ENCODE peak calls at places on chromosomes 11 and 22, in six cellular contexts. T is right lobe of liver, M is putamen, W is germinal center, I is NCI-H1930, F is bronchial epithelial cell. X is an unnamed sample.

GRCh38 chr11:34263462-34264186 is 94.2 kb downstream of the ABTB2 start:
- DNase-seq in T (peak), M (no peak), W (no peak), I (no peak), F (peak), X (peak)

GRCh38 chr11:16410479-16410878 is 54.1 kb upstream of the SOX6 start:
- DNase-seq in T (no peak), M (no peak), W (no peak), I (no peak), F (peak), X (no peak)

GRCh38 chr11:88535916-88536547 is 198.5 kb upstream of the CTSC start:
- DNase-seq in T (no peak), M (no peak), W (no peak), I (no peak), F (peak), X (peak)

GRCh38 chr22:43207849-43208702 is 21.1 kb upstream of the TTLL12 start:
- DNase-seq in T (no peak), M (no peak), W (no peak), I (no peak), F (no peak), X (no peak)

GRCh38 chr11:57567210-57567511 is 311 bp downstream of the UBE2L6 start:
- DNase-seq in T (no peak), M (no peak), W (no peak), I (no peak), F (no peak), X (no peak)

GRCh38 chr11:30990625-30991348 is 378.8 kb downstream of the DCDC1 start:
- DNase-seq in T (peak), M (no peak), W (no peak), I (no peak), F (no peak), X (no peak)

GRCh38 chr11:114346709-114347141 is 50.5 kb downstream of the NNMT start:
- DNase-seq in T (no peak), M (no peak), W (no peak), I (no peak), F (no peak), X (no peak)

GRCh38 chr11:113372317-113372716 is 15.3 kb upstream of the ANKK1 start:
- DNase-seq in T (no peak), M (no peak), W (no peak), I (no peak), F (peak), X (no peak)

GRCh38 chr11:101866619-101867491 is 48.0 kb upstream of the CEP126 start:
- DNase-seq in T (no peak), M (no peak), W (no peak), I (no peak), F (peak), X (peak)

GRCh38 chr11:102666331-102666957 is 39.1 kb downstream of the MMP27 start:
- DNase-seq in T (no peak), M (peak), W (peak), I (peak), F (peak), X (peak)

GRCh38 chr11:75000975-75001354 is 12.2 kb downstream of the NEU3 start:
- DNase-seq in T (no peak), M (no peak), W (no peak), I (no peak), F (no peak), X (no peak)

GRCh38 chr22:20656902-20657836 is 116.7 kb upstream of the SERPIND1 start:
- DNase-seq in T (no peak), M (no peak), W (no peak), I (no peak), F (no peak), X (peak)

GRCh38 chr11:126153999-126154398 is 57.5 kb downstream of the RPUSD4 start:
- DNase-seq in T (no peak), M (no peak), W (no peak), I (no peak), F (no peak), X (peak)

GRCh38 chr22:38467904-38468760 is at the start of gene KDELR3:
- DNase-seq in T (peak), M (no peak), W (peak), I (no peak), F (peak), X (peak)

GRCh38 chr22:43455861-43456260 is 44.0 kb downstream of the MPPED1 start:
- DNase-seq in T (no peak), M (no peak), W (no peak), I (no peak), F (no peak), X (no peak)

GRCh38 chr22:31286360-31287255 is 5.7 kb downstream of the PIK3IP1 start:
- DNase-seq in T (no peak), M (no peak), W (peak), I (no peak), F (no peak), X (no peak)

GRCh38 chr22:25844601-25845000 is 102.6 kb downstream of the MYO18B start:
- DNase-seq in T (no peak), M (no peak), W (no peak), I (no peak), F (no peak), X (peak)

GRCh38 chr22:29003975-29004646 is 57.5 kb downstream of the C22orf31 start:
- DNase-seq in T (no peak), M (no peak), W (no peak), I (peak), F (peak), X (no peak)

GRCh38 chr11:3047637-3048036 is 9.6 kb downstream of the CARS1 start:
- DNase-seq in T (no peak), M (no peak), W (no peak), I (no peak), F (no peak), X (no peak)

GRCh38 chr22:18005201-18005926 is 19.0 kb downstream of the MICAL3 start:
- DNase-seq in T (no peak), M (no peak), W (peak), I (no peak), F (no peak), X (no peak)

GRCh38 chr22:42061041-42061440 is 9.6 kb downstream of the NAGA start:
- DNase-seq in T (no peak), M (peak), W (no peak), I (no peak), F (no peak), X (no peak)

GRCh38 chr11:5154657-5155056 is at the start of gene OR52A1:
- DNase-seq in T (no peak), M (no peak), W (no peak), I (no peak), F (no peak), X (no peak)

GRCh38 chr11:35347921-35348331 is 71.4 kb downstream of the SLC1A2 start:
- DNase-seq in T (no peak), M (no peak), W (no peak), I (no peak), F (peak), X (peak)

GRCh38 chr11:112776834-112777793 is 184.1 kb upstream of the NCAM1 start:
- DNase-seq in T (no peak), M (no peak), W (no peak), I (no peak), F (no peak), X (no peak)